ENCODE peak calls at places on chromosomes 4 and X, in four cellular contexts. F is PC-3, J is H1, T is fibroblast of lung. B is an unnamed sample.

GRCh38 chr4:161554372-161554990 is 609.3 kb downstream of the FSTL5 start:
- DNase-seq in F (peak; percentile 59), J (no peak), T (peak; percentile 78), B (peak; percentile 40)

GRCh38 chr4:179595671-179596410 is 2153.6 kb upstream of the AGA start:
- DNase-seq in F (peak; percentile 52), J (no peak), T (peak; percentile 98), B (no peak)

GRCh38 chrX:9440116-9440844 is 24.6 kb upstream of the TBL1X start:
- DNase-seq in F (no peak), J (no peak), T (no peak), B (no peak)

GRCh38 chr4:142274137-142274536 is 572.0 kb downstream of the INPP4B start:
- DNase-seq in F (peak; percentile 75), J (no peak), T (peak; percentile 91), B (no peak)

GRCh38 chrX:3631196-3631595 is 82.3 kb downstream of the PRKX start:
- DNase-seq in F (no peak), J (no peak), T (no peak), B (no peak)

GRCh38 chr4:85720736-85721135 is 245.8 kb downstream of the ARHGAP24 start:
- DNase-seq in F (peak; percentile 70), J (no peak), T (peak; percentile 55), B (no peak)

GRCh38 chr4:41432889-41433288 is 105.1 kb upstream of the LIMCH1 start:
- DNase-seq in F (no peak), J (no peak), T (peak; percentile 62), B (no peak)

GRCh38 chrX:16119353-16120220 is 3.8 kb upstream of the GRPR start:
- DNase-seq in F (no peak), J (no peak), T (no peak), B (no peak)

GRCh38 chr4:5366421-5366820 is 315.1 kb downstream of the STK32B start:
- DNase-seq in F (peak; percentile 94), J (no peak), T (no peak), B (no peak)

GRCh38 chr4:111066447-111066846 is 443.6 kb upstream of the PITX2 start:
- DNase-seq in F (no peak), J (no peak), T (no peak), B (no peak)

DNA sequence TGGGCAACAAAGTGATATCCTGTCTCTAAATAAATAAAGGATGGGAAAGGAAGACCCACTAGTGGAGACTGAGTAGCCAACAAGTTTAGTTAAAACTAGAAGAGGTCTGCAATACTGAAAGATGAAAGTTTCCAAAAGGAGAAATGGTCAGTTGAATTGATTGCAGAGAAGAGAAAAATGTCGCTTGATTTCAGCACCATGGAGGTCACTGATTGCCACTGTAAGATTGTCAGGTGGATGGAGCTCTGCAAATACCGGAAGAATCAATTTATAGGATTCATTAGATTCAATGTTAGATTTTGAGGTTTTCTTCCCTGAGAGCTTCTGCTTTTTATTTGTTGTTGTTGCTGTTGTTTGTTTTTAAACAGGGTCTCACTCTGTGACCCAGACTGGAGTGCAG is 5.4 kb upstream of the FNIP2 start:
- DNase-seq in F (no peak), J (no peak), T (no peak), B (no peak)
- TF ChIP-seq EZH2 in F (no peak), J (no peak), T (no peak), B (no peak)

GRCh38 chr4:108169639-108170038 is 907 bp upstream of the LEF1 start:
- DNase-seq in F (no peak), J (no peak), T (no peak), B (no peak)

GRCh38 chr4:108170729-108171540 is 2.2 kb upstream of the LEF1 start:
- DNase-seq in F (no peak), J (no peak), T (no peak), B (peak; percentile 69)

GRCh38 chr4:108168213-108168671 is 490 bp downstream of the LEF1 start:
- DNase-seq in F (no peak), J (no peak), T (peak; percentile 49), B (no peak)

GRCh38 chr4:108166441-108167315 is 2.1 kb downstream of the LEF1 start:
- DNase-seq in F (peak; percentile 16), J (peak; percentile 71), T (peak; percentile 28), B (no peak)

DNA sequence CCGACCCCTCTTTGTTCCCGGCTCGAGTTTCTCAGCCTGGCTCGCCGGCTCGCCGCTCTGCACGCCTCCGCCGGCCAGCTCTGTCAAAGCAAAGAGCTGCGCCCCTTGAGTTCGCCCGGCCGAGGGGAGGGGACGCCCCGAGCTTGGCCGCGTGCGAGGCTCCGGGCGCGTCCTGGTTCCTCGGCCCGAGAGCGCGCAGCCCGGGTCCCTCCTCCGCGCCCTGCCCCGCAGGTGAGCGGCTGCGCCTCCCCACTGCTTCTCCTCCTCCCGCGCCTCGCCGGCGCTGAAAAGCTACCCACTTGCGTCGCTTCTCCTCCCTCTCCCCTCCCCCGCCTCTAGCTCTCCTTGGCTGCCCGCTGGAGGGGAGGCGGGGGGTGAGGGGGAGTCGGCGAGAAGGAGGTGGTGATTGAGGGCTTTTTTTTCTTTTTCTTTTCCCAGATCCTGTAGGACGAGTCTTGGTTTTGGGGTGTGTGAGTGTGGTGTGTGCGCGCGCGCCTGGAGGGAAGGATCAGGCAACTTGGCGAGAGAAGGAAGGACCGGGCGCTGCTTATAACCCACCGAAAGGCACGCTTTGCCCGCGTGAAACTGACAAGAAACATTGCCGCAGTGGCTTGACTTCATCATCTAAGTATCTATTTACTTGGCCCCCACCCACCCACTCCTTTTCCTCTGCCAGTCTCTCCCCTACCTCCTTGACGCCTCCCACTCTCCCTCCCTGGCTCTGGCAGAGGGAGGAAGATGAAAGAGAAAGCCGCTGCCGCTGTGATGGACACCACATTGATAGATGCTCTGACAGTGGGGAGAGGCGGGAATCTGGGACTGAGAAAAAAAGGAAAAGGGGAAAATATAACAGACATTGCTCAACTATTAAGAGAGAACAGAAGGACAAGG is at the start of gene LEF1:
- DNase-seq in F (peak; percentile 20), J (peak; percentile 77), T (peak; percentile 46), B (no peak)
- TF ChIP-seq EZH2 in F (no peak), J (no peak), T (no peak), B (no peak)

GRCh38 chr4:2061208-2062131 is 2.3 kb downstream of the NAT8L start:
- DNase-seq in F (no peak), J (no peak), T (no peak), B (no peak)

GRCh38 chr4:2059034-2059725 is at the start of gene NAT8L:
- DNase-seq in F (peak; percentile 11), J (no peak), T (no peak), B (no peak)

GRCh38 chr4:2058264-2059033 is 678 bp upstream of the NAT8L start:
- DNase-seq in F (no peak), J (no peak), T (no peak), B (no peak)

GRCh38 chr4:2060578-2061207 is 1.6 kb downstream of the NAT8L start:
- DNase-seq in F (no peak), J (no peak), T (no peak), B (no peak)

GRCh38 chr4:2059726-2060577 is 825 bp downstream of the NAT8L start:
- DNase-seq in F (no peak), J (no peak), T (no peak), B (no peak)
- TF ChIP-seq EZH2 in F (no peak), J (peak; percentile 25), T (peak; percentile 73), B (no peak)

DNA sequence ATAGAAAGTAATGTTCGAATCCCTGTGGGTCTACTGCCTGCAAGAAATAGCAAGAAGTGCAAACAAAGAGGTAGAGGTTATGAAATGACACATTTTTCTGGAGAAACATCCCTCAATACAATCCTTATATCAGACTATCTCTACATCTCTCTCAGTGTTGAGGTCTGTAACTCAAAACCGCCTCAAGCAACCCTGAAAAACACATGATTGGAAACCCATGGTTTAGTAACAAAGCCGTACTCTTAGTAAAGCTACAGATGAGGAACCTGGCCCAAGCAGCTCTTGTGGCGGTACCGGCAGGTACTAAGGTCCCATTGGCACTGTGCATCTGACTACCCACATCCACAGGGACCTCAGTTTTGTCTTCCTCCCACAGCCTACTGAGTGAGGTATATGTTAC is 53.9 kb downstream of the IRF2 start:
- DNase-seq in F (no peak), J (no peak), T (no peak), B (no peak)
- TF ChIP-seq EZH2 in F (no peak), J (no peak), T (no peak), B (no peak)